ENCODE peak calls at places on chromosome 4, in seven cellular contexts. One of them, this sample, is unnamed.

GRCh38 chr4:113659127-113659526 is 102.4 kb downstream of the CAMK2D start:
- DNase-seq in GM12891: no peak
- DNase-seq in T-helper 22 cell: no peak
- DNase-seq in SW 1271: no peak
- DNase-seq in tibial artery: no peak
- DNase-seq in GM03348: no peak
- DNase-seq in activated CD4-positive, CD25-positive, alpha-beta regulatory T cell treated with anti-CD3 and anti-CD28 coated beads, Interleukin-2, amount 50 U/mL, for 72 hours: no peak
- DNase-seq in this sample: peak

GRCh38 chr4:130077275-130077674 is 981.3 kb downstream of the C4orf33 start:
- DNase-seq in tibial artery: no peak
- DNase-seq in GM12891: no peak
- DNase-seq in T-helper 22 cell: no peak
- DNase-seq in activated CD4-positive, CD25-positive, alpha-beta regulatory T cell treated with anti-CD3 and anti-CD28 coated beads, Interleukin-2, amount 50 U/mL, for 72 hours: no peak
- DNase-seq in SW 1271: no peak
- DNase-seq in GM03348: no peak
- DNase-seq in this sample: peak

GRCh38 chr4:150126880-150127236 is 48.6 kb downstream of the DCLK2 start:
- DNase-seq in GM12891: no peak
- DNase-seq in T-helper 22 cell: no peak
- DNase-seq in SW 1271: no peak
- DNase-seq in tibial artery: no peak
- DNase-seq in activated CD4-positive, CD25-positive, alpha-beta regulatory T cell treated with anti-CD3 and anti-CD28 coated beads, Interleukin-2, amount 50 U/mL, for 72 hours: no peak
- DNase-seq in GM03348: peak
- DNase-seq in this sample: peak

GRCh38 chr4:165294907-165295306 is 32.6 kb upstream of the MSMO1 start:
- DNase-seq in SW 1271: no peak
- DNase-seq in T-helper 22 cell: no peak
- DNase-seq in GM12891: peak
- DNase-seq in activated CD4-positive, CD25-positive, alpha-beta regulatory T cell treated with anti-CD3 and anti-CD28 coated beads, Interleukin-2, amount 50 U/mL, for 72 hours: no peak
- DNase-seq in tibial artery: no peak
- DNase-seq in GM03348: no peak
- DNase-seq in this sample: no peak

GRCh38 chr4:189870835-189871234 is 69.8 kb upstream of the FRG1 start:
- DNase-seq in SW 1271: no peak
- DNase-seq in tibial artery: no peak
- DNase-seq in activated CD4-positive, CD25-positive, alpha-beta regulatory T cell treated with anti-CD3 and anti-CD28 coated beads, Interleukin-2, amount 50 U/mL, for 72 hours: no peak
- DNase-seq in GM12891: no peak
- DNase-seq in GM03348: no peak
- DNase-seq in T-helper 22 cell: no peak
- DNase-seq in this sample: no peak

GRCh38 chr4:6044276-6044675 is 26.0 kb upstream of the C4orf50 start:
- DNase-seq in tibial artery: no peak
- DNase-seq in SW 1271: no peak
- DNase-seq in GM12891: no peak
- DNase-seq in activated CD4-positive, CD25-positive, alpha-beta regulatory T cell treated with anti-CD3 and anti-CD28 coated beads, Interleukin-2, amount 50 U/mL, for 72 hours: no peak
- DNase-seq in GM03348: no peak
- DNase-seq in T-helper 22 cell: no peak
- DNase-seq in this sample: no peak

GRCh38 chr4:6701371-6701770 is 7.7 kb downstream of the S100P start:
- DNase-seq in tibial artery: no peak
- DNase-seq in GM03348: no peak
- DNase-seq in activated CD4-positive, CD25-positive, alpha-beta regulatory T cell treated with anti-CD3 and anti-CD28 coated beads, Interleukin-2, amount 50 U/mL, for 72 hours: peak
- DNase-seq in SW 1271: no peak
- DNase-seq in T-helper 22 cell: no peak
- DNase-seq in GM12891: no peak
- DNase-seq in this sample: no peak

GRCh38 chr4:2289955-2290333 is 28.0 kb upstream of the MXD4 start:
- DNase-seq in GM03348: no peak
- DNase-seq in SW 1271: no peak
- DNase-seq in GM12891: no peak
- DNase-seq in tibial artery: no peak
- DNase-seq in activated CD4-positive, CD25-positive, alpha-beta regulatory T cell treated with anti-CD3 and anti-CD28 coated beads, Interleukin-2, amount 50 U/mL, for 72 hours: peak
- DNase-seq in T-helper 22 cell: no peak
- DNase-seq in this sample: no peak

GRCh38 chr4:151690164-151690856 is 70.5 kb downstream of the GATB start:
- DNase-seq in GM12891: no peak
- DNase-seq in activated CD4-positive, CD25-positive, alpha-beta regulatory T cell treated with anti-CD3 and anti-CD28 coated beads, Interleukin-2, amount 50 U/mL, for 72 hours: no peak
- DNase-seq in GM03348: peak
- DNase-seq in SW 1271: no peak
- DNase-seq in tibial artery: no peak
- DNase-seq in T-helper 22 cell: no peak
- DNase-seq in this sample: peak

GRCh38 chr4:67918428-67918827 is 34.6 kb upstream of the TMPRSS11D start:
- DNase-seq in GM03348: no peak
- DNase-seq in SW 1271: no peak
- DNase-seq in GM12891: no peak
- DNase-seq in T-helper 22 cell: no peak
- DNase-seq in activated CD4-positive, CD25-positive, alpha-beta regulatory T cell treated with anti-CD3 and anti-CD28 coated beads, Interleukin-2, amount 50 U/mL, for 72 hours: no peak
- DNase-seq in tibial artery: no peak
- DNase-seq in this sample: no peak

GRCh38 chr4:23369331-23369730 is 520.5 kb downstream of the PPARGC1A start:
- DNase-seq in GM12891: no peak
- DNase-seq in activated CD4-positive, CD25-positive, alpha-beta regulatory T cell treated with anti-CD3 and anti-CD28 coated beads, Interleukin-2, amount 50 U/mL, for 72 hours: no peak
- DNase-seq in tibial artery: no peak
- DNase-seq in T-helper 22 cell: no peak
- DNase-seq in SW 1271: no peak
- DNase-seq in GM03348: no peak
- DNase-seq in this sample: no peak

GRCh38 chr4:82201303-82201702 is 172.5 kb downstream of the HNRNPD start:
- DNase-seq in tibial artery: no peak
- DNase-seq in T-helper 22 cell: no peak
- DNase-seq in GM12891: no peak
- DNase-seq in activated CD4-positive, CD25-positive, alpha-beta regulatory T cell treated with anti-CD3 and anti-CD28 coated beads, Interleukin-2, amount 50 U/mL, for 72 hours: no peak
- DNase-seq in GM03348: no peak
- DNase-seq in SW 1271: no peak
- DNase-seq in this sample: no peak

GRCh38 chr4:22312113-22312512 is 203.8 kb downstream of the ADGRA3 start:
- DNase-seq in GM03348: no peak
- DNase-seq in GM12891: no peak
- DNase-seq in SW 1271: no peak
- DNase-seq in T-helper 22 cell: no peak
- DNase-seq in tibial artery: no peak
- DNase-seq in activated CD4-positive, CD25-positive, alpha-beta regulatory T cell treated with anti-CD3 and anti-CD28 coated beads, Interleukin-2, amount 50 U/mL, for 72 hours: no peak
- DNase-seq in this sample: no peak

GRCh38 chr4:2127609-2128300 is 68.6 kb downstream of the NAT8L start:
- DNase-seq in GM03348: no peak
- DNase-seq in T-helper 22 cell: no peak
- DNase-seq in tibial artery: no peak
- DNase-seq in SW 1271: no peak
- DNase-seq in activated CD4-positive, CD25-positive, alpha-beta regulatory T cell treated with anti-CD3 and anti-CD28 coated beads, Interleukin-2, amount 50 U/mL, for 72 hours: no peak
- DNase-seq in GM12891: no peak
- DNase-seq in this sample: no peak

GRCh38 chr4:43242611-43243010 is 350.1 kb downstream of the GRXCR1 start:
- DNase-seq in GM12891: no peak
- DNase-seq in activated CD4-positive, CD25-positive, alpha-beta regulatory T cell treated with anti-CD3 and anti-CD28 coated beads, Interleukin-2, amount 50 U/mL, for 72 hours: no peak
- DNase-seq in GM03348: no peak
- DNase-seq in T-helper 22 cell: no peak
- DNase-seq in tibial artery: no peak
- DNase-seq in SW 1271: no peak
- DNase-seq in this sample: no peak

GRCh38 chr4:151430737-151431457 is 21.9 kb downstream of the FHIP1A start:
- DNase-seq in tibial artery: no peak
- DNase-seq in T-helper 22 cell: no peak
- DNase-seq in SW 1271: no peak
- DNase-seq in activated CD4-positive, CD25-positive, alpha-beta regulatory T cell treated with anti-CD3 and anti-CD28 coated beads, Interleukin-2, amount 50 U/mL, for 72 hours: no peak
- DNase-seq in GM03348: no peak
- DNase-seq in GM12891: no peak
- DNase-seq in this sample: no peak

GRCh38 chr4:8202108-8202507 is 3.0 kb downstream of the SH3TC1 start:
- DNase-seq in GM03348: no peak
- DNase-seq in tibial artery: no peak
- DNase-seq in activated CD4-positive, CD25-positive, alpha-beta regulatory T cell treated with anti-CD3 and anti-CD28 coated beads, Interleukin-2, amount 50 U/mL, for 72 hours: no peak
- DNase-seq in GM12891: no peak
- DNase-seq in SW 1271: no peak
- DNase-seq in T-helper 22 cell: no peak
- DNase-seq in this sample: no peak

GRCh38 chr4:162921178-162921785 is 245.4 kb downstream of the NAF1 start:
- DNase-seq in activated CD4-positive, CD25-positive, alpha-beta regulatory T cell treated with anti-CD3 and anti-CD28 coated beads, Interleukin-2, amount 50 U/mL, for 72 hours: no peak
- DNase-seq in SW 1271: no peak
- DNase-seq in T-helper 22 cell: no peak
- DNase-seq in tibial artery: no peak
- DNase-seq in GM12891: no peak
- DNase-seq in GM03348: no peak
- DNase-seq in this sample: no peak

GRCh38 chr4:113531572-113531971 is 230.0 kb downstream of the CAMK2D start:
- DNase-seq in tibial artery: no peak
- DNase-seq in GM03348: no peak
- DNase-seq in SW 1271: no peak
- DNase-seq in activated CD4-positive, CD25-positive, alpha-beta regulatory T cell treated with anti-CD3 and anti-CD28 coated beads, Interleukin-2, amount 50 U/mL, for 72 hours: no peak
- DNase-seq in GM12891: no peak
- DNase-seq in T-helper 22 cell: no peak
- DNase-seq in this sample: no peak

GRCh38 chr4:1639299-1639868 is 44.7 kb downstream of the FAM53A start:
- DNase-seq in tibial artery: no peak
- DNase-seq in GM12891: no peak
- DNase-seq in T-helper 22 cell: no peak
- DNase-seq in SW 1271: no peak
- DNase-seq in activated CD4-positive, CD25-positive, alpha-beta regulatory T cell treated with anti-CD3 and anti-CD28 coated beads, Interleukin-2, amount 50 U/mL, for 72 hours: no peak
- DNase-seq in GM03348: no peak
- DNase-seq in this sample: no peak

GRCh38 chr4:19707876-19708275 is 543.8 kb upstream of the SLIT2 start:
- DNase-seq in GM12891: no peak
- DNase-seq in T-helper 22 cell: no peak
- DNase-seq in tibial artery: no peak
- DNase-seq in GM03348: no peak
- DNase-seq in SW 1271: no peak
- DNase-seq in activated CD4-positive, CD25-positive, alpha-beta regulatory T cell treated with anti-CD3 and anti-CD28 coated beads, Interleukin-2, amount 50 U/mL, for 72 hours: no peak
- DNase-seq in this sample: no peak

GRCh38 chr4:168832746-168833575 is 177.1 kb downstream of the CBR4 start:
- DNase-seq in tibial artery: peak
- DNase-seq in activated CD4-positive, CD25-positive, alpha-beta regulatory T cell treated with anti-CD3 and anti-CD28 coated beads, Interleukin-2, amount 50 U/mL, for 72 hours: no peak
- DNase-seq in T-helper 22 cell: no peak
- DNase-seq in SW 1271: no peak
- DNase-seq in GM03348: peak
- DNase-seq in GM12891: peak
- DNase-seq in this sample: peak

GRCh38 chr4:182788197-182788596 is 129.0 kb downstream of the DCTD start:
- DNase-seq in tibial artery: no peak
- DNase-seq in SW 1271: no peak
- DNase-seq in T-helper 22 cell: no peak
- DNase-seq in GM12891: no peak
- DNase-seq in activated CD4-positive, CD25-positive, alpha-beta regulatory T cell treated with anti-CD3 and anti-CD28 coated beads, Interleukin-2, amount 50 U/mL, for 72 hours: no peak
- DNase-seq in GM03348: no peak
- DNase-seq in this sample: no peak

GRCh38 chr4:10096976-10097330 is 19.6 kb downstream of the WDR1 start:
- DNase-seq in tibial artery: no peak
- DNase-seq in GM12891: no peak
- DNase-seq in GM03348: no peak
- DNase-seq in activated CD4-positive, CD25-positive, alpha-beta regulatory T cell treated with anti-CD3 and anti-CD28 coated beads, Interleukin-2, amount 50 U/mL, for 72 hours: no peak
- DNase-seq in SW 1271: no peak
- DNase-seq in T-helper 22 cell: no peak
- DNase-seq in this sample: no peak

GRCh38 chr4:152431287-152431686 is 104.6 kb downstream of the FBXW7 start:
- DNase-seq in T-helper 22 cell: no peak
- DNase-seq in GM12891: no peak
- DNase-seq in GM03348: no peak
- DNase-seq in SW 1271: no peak
- DNase-seq in tibial artery: no peak
- DNase-seq in activated CD4-positive, CD25-positive, alpha-beta regulatory T cell treated with anti-CD3 and anti-CD28 coated beads, Interleukin-2, amount 50 U/mL, for 72 hours: no peak
- DNase-seq in this sample: no peak

GRCh38 chr4:53119685-53120084 is 246.2 kb downstream of the SCFD2 start:
- DNase-seq in T-helper 22 cell: no peak
- DNase-seq in GM03348: peak
- DNase-seq in activated CD4-positive, CD25-positive, alpha-beta regulatory T cell treated with anti-CD3 and anti-CD28 coated beads, Interleukin-2, amount 50 U/mL, for 72 hours: no peak
- DNase-seq in tibial artery: no peak
- DNase-seq in GM12891: no peak
- DNase-seq in SW 1271: no peak
- DNase-seq in this sample: peak

GRCh38 chr4:145487626-145488025 is 6.0 kb downstream of the SMAD1 start:
- DNase-seq in SW 1271: no peak
- DNase-seq in GM03348: no peak
- DNase-seq in T-helper 22 cell: no peak
- DNase-seq in tibial artery: no peak
- DNase-seq in activated CD4-positive, CD25-positive, alpha-beta regulatory T cell treated with anti-CD3 and anti-CD28 coated beads, Interleukin-2, amount 50 U/mL, for 72 hours: no peak
- DNase-seq in GM12891: peak
- DNase-seq in this sample: no peak